ENCODE peak calls at places on chromosomes 7 and 10, in seven cellular contexts. P is prostate gland, T is GM13977, M is body of pancreas, W is fibroblast of mammary gland, J is cardiac fibroblast, V is cardiac muscle cell. Z is an unnamed sample.

GRCh38 chr7:127885843-127886242 is 145.4 kb downstream of the LRRC4 start:
- DNase-seq in P (no peak), T (no peak), M (peak; percentile 37), W (peak; percentile 72), J (peak; percentile 74), V (peak; percentile 71), Z (no peak)

GRCh38 chr10:130458509-130458908 is 322.3 kb downstream of the GLRX3 start:
- DNase-seq in P (no peak), T (no peak), M (no peak), W (no peak), J (no peak), V (no peak), Z (no peak)

GRCh38 chr10:80333985-80334384 is 22.6 kb downstream of the DYDC1 start:
- DNase-seq in P (no peak), T (no peak), M (no peak), W (no peak), J (no peak), V (no peak), Z (no peak)

GRCh38 chr7:29337628-29338116 is 143.1 kb downstream of the CHN2 start:
- DNase-seq in P (no peak), T (no peak), M (no peak), W (no peak), J (peak; percentile 14), V (peak; percentile 77), Z (no peak)

GRCh38 chr10:32244421-32245207 is 102.3 kb downstream of the EPC1 start:
- DNase-seq in P (no peak), T (no peak), M (no peak), W (no peak), J (no peak), V (no peak), Z (no peak)

GRCh38 chr10:131312261-131312801 is 810 bp upstream of the TCERG1L start:
- DNase-seq in P (no peak), T (no peak), M (no peak), W (no peak), J (no peak), V (peak; percentile 38), Z (no peak)

GRCh38 chr7:127782075-127782474 is 130.1 kb downstream of the SND1 start:
- DNase-seq in P (no peak), T (no peak), M (no peak), W (no peak), J (no peak), V (no peak), Z (no peak)

GRCh38 chr7:155341463-155341983 is 43.8 kb downstream of the INSIG1 start:
- DNase-seq in P (no peak), T (no peak), M (peak; percentile 2), W (no peak), J (no peak), V (no peak), Z (no peak)

GRCh38 chr7:78601728-78602127 is 803.2 kb downstream of the PHTF2 start:
- DNase-seq in P (no peak), T (no peak), M (no peak), W (peak; percentile 5), J (no peak), V (no peak), Z (no peak)

GRCh38 chr7:53740971-53741370 is 705.5 kb downstream of the POM121L12 start:
- DNase-seq in P (no peak), T (no peak), M (no peak), W (no peak), J (no peak), V (no peak), Z (no peak)

GRCh38 chr7:124033093-124033806 is 383 bp upstream of the TMEM229A start:
- DNase-seq in P (peak; percentile 5), T (peak; percentile 19), M (peak; percentile 71), W (no peak), J (no peak), V (peak; percentile 42), Z (no peak)

GRCh38 chr10:98236866-98237265 is 31.1 kb downstream of the LOXL4 start:
- DNase-seq in P (no peak), T (no peak), M (no peak), W (no peak), J (no peak), V (no peak), Z (no peak)

GRCh38 chr10:76624470-76624869 is 1013.1 kb downstream of the KCNMA1 start:
- DNase-seq in P (no peak), T (peak; percentile 37), M (no peak), W (no peak), J (no peak), V (no peak), Z (no peak)

GRCh38 chr10:124996127-124996853 is 54.4 kb downstream of the ZRANB1 start:
- DNase-seq in P (peak; percentile 3), T (peak; percentile 11), M (peak; percentile 11), W (no peak), J (no peak), V (no peak), Z (peak; percentile 13)

GRCh38 chr7:69714886-69715571 is 116.8 kb downstream of the AUTS2 start:
- DNase-seq in P (no peak), T (no peak), M (no peak), W (no peak), J (no peak), V (peak; percentile 30), Z (no peak)

GRCh38 chr7:157849341-157849596 is 512.5 kb downstream of the DNAJB6 start:
- DNase-seq in P (no peak), T (no peak), M (no peak), W (no peak), J (no peak), V (no peak), Z (no peak)

GRCh38 chr7:150964593-150965111 is 13.5 kb downstream of the KCNH2 start:
- DNase-seq in P (no peak), T (no peak), M (no peak), W (no peak), J (no peak), V (no peak), Z (no peak)

GRCh38 chr7:959271-959670 is 4.8 kb upstream of the ADAP1 start:
- DNase-seq in P (no peak), T (no peak), M (no peak), W (no peak), J (no peak), V (no peak), Z (no peak)

DNA sequence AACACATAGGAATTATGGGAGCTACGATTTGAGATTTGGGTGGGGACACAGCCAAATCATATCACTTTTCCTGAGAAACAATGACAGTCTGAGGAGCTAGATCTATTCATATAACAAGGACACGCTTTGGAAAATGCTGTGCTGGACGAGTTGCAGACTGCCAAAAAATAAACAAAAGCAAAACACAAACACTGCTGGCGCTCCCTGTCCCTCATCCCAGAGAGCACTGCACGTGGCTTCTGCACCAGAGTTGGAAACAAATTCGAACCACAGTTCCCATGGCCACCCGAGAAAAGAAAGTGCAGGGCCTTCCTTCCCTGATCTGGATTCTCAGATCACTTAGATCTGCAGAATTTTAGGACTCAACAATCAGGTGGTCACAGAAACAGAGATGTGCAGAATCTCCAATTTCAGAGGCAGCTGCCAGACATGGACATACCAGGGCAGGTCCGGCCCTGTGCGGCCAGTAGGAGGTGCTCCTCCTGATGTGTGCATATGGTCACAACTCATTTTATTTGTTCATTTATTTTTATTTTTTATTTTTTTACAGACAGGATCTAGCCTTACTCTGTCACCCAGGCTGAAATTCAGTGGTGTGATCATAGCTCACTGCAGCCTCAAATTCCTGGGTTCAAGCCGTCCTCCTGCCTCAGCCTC is 35.1 kb upstream of the ECHDC3 start:
- DNase-seq in P (no peak), T (no peak), M (no peak), W (no peak), J (no peak), V (no peak), Z (no peak)
- TF ChIP-seq CTCF in P (no peak), T (peak; percentile 16), M (no peak), W (peak; percentile 15), J (no peak), V (no peak), Z (no peak)

DNA sequence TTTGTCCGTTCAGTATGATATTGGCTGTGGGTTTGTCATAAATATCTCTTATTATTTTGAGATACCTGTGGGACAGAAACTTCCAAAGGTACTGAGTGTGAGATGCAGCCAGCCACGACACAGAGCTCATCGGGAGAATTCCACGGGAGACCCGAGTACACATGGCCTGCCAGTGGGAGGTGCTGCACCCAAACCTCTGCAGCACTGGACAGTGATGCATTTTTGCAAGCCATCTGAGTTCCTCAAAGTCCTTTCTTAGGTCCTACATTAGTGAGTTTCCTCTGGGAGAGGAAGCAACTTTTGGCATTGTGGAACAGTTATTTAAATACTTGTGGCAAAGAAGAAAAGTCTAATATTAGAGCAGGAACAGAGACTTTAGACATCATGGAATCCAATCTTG is 77.5 kb downstream of the ARID5B start:
- DNase-seq in P (no peak), T (no peak), M (no peak), W (no peak), J (peak; percentile 21), V (no peak), Z (no peak)
- TF ChIP-seq CTCF in P (no peak), T (peak; percentile 47), M (no peak), W (no peak), J (peak; percentile 12), V (no peak), Z (no peak)

DNA sequence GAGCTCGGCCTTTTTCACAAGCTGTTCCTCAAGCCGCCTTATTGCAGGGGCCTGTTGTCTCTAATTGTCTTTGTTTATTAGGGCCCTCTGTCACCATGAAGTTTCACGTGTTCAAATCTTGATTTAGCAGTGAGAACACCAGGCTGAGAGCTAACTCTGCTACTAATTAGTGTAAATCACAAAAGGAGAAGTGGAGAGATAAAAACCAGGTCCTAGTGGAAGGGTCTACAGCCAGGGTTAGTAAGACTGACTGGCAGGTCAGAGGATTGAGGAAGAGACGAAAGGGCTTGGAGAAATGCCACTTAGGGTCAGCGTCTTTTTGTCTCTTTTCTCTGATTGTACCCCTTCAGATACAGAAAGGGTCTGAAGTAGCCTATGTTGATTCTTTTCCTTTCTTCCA is 21.2 kb downstream of the SSMEM1 start:
- DNase-seq in P (no peak), T (no peak), M (no peak), W (no peak), J (no peak), V (no peak), Z (no peak)
- TF ChIP-seq CTCF in P (no peak), T (no peak), M (no peak), W (no peak), J (no peak), V (no peak), Z (no peak)

GRCh38 chr10:49612513-49613159 is 1.2 kb upstream of the CHAT start:
- DNase-seq in P (no peak), T (peak; percentile 44), M (no peak), W (no peak), J (no peak), V (no peak), Z (no peak)
- TF ChIP-seq CTCF in P (no peak), T (no peak), M (no peak), W (no peak), J (no peak), V (no peak), Z (no peak)

GRCh38 chr7:106959753-106960152 is 84.8 kb upstream of the PRKAR2B start:
- DNase-seq in P (no peak), T (no peak), M (no peak), W (no peak), J (no peak), V (no peak), Z (no peak)
- TF ChIP-seq CTCF in P (no peak), T (no peak), M (no peak), W (no peak), J (peak; percentile 15), V (peak; percentile 18), Z (no peak)